ENCODE peak calls at places on chromosomes 4 and X, in six cellular contexts. D is glutamatergic neuron, I is GF-D8, P is dorsolateral prefrontal cortex, Y is AG08396, O is KBM-7. E is an unnamed sample.

GRCh38 chrX:63713510-63713909 is 71.5 kb downstream of the ARHGEF9 start:
- DNase-seq in P (no peak), Y (no peak), O (no peak), D (no peak), I (no peak), E (no peak)

GRCh38 chr4:172055498-172055897 is 242.3 kb downstream of the GALNTL6 start:
- DNase-seq in Y (no peak), I (no peak), O (no peak), P (no peak), D (no peak), E (no peak)

GRCh38 chrX:16786791-16787735 is 797 bp downstream of the TXLNG start:
- DNase-seq in D (peak), O (no peak), I (no peak), Y (peak), P (no peak), E (peak)

GRCh38 chr4:174318829-174319764 is 35.4 kb downstream of the CEP44 start:
- DNase-seq in Y (peak), P (no peak), D (no peak), O (peak), I (no peak), E (no peak)

GRCh38 chrX:37423864-37424569 is 74.9 kb downstream of the PRRG1 start:
- DNase-seq in P (no peak), Y (no peak), D (no peak), O (no peak), I (no peak), E (no peak)

GRCh38 chr4:6464842-6465588 is 7.4 kb downstream of the PPP2R2C start:
- DNase-seq in I (no peak), O (no peak), P (peak), D (no peak), Y (no peak), E (no peak)

GRCh38 chr4:85430226-85430625 is 44.7 kb upstream of the ARHGAP24 start:
- DNase-seq in I (no peak), P (no peak), O (no peak), D (no peak), Y (no peak), E (no peak)

GRCh38 chrX:71222929-71223328 is at the start of gene GJB1:
- DNase-seq in P (peak), I (no peak), O (no peak), Y (no peak), D (no peak), E (no peak)

GRCh38 chr4:113699772-113700171 is 61.8 kb downstream of the CAMK2D start:
- DNase-seq in D (no peak), P (no peak), O (no peak), Y (no peak), I (no peak), E (no peak)

GRCh38 chrX:68929332-68930150 is 100.7 kb downstream of the EFNB1 start:
- DNase-seq in I (no peak), Y (peak), O (no peak), D (no peak), P (no peak), E (no peak)

GRCh38 chrX:87578978-87579377 is 61.4 kb downstream of the KLHL4 start:
- DNase-seq in O (no peak), I (no peak), Y (no peak), D (no peak), P (no peak), E (no peak)

GRCh38 chrX:8815460-8816065 is 14.4 kb upstream of the FAM9A start:
- DNase-seq in O (peak), D (no peak), P (no peak), I (no peak), Y (peak), E (peak)

GRCh38 chr4:113289736-113290135 is 240.3 kb downstream of the ANK2 start:
- DNase-seq in D (no peak), Y (no peak), P (no peak), I (no peak), O (no peak), E (no peak)

E was measured in stimulated activated effector memory CD8-positive, alpha-beta T cell treated with anti-CD3 and anti-CD28 coated beads, Interleukin-12 subunit alpha, Interleukin-12 subunit beta, amount 100 ng/mL, for 72 hours.